ENCODE peak calls at places on chromosomes 2 and 18, in four cellular contexts. O is IMR-90, X is A673, U is right atrium auricular region. N is an unnamed sample. For H3K4me1 and H3K27me3, the result is how much of the 10 kb centered on the place peaks cover.

GRCh38 chr2:49978341-49978740 is 824.0 kb upstream of the FSHR start:
- DNase-seq in O (no peak), X (no peak), U (no peak), N (no peak)

GRCh38 chr18:4096501-4096900 is 358.6 kb downstream of the DLGAP1 start:
- DNase-seq in O (peak), X (no peak), U (no peak), N (no peak)

GRCh38 chr2:22957441-22957840 is 427.5 kb upstream of the KLHL29 start:
- DNase-seq in O (no peak), X (no peak), U (no peak), N (no peak)

GRCh38 chr2:94992360-94992759 is 33.1 kb upstream of the MAL start:
- DNase-seq in O (no peak), X (no peak), U (no peak), N (no peak)

GRCh38 chr2:140454717-140455116 is 1674.5 kb upstream of the NXPH2 start:
- DNase-seq in O (peak), X (peak), U (no peak), N (no peak)

GRCh38 chr2:153110477-153110876 is 368.1 kb downstream of the RPRM start:
- DNase-seq in O (no peak), X (no peak), U (no peak), N (no peak)

GRCh38 chr18:58545338-58546096 is 83.4 kb downstream of the ALPK2 start:
- DNase-seq in O (no peak), X (no peak), U (no peak), N (no peak)

GRCh38 chr2:236526459-236527197 is 43.0 kb upstream of the ACKR3 start:
- DNase-seq in O (no peak), X (no peak), U (no peak), N (no peak)

GRCh38 chr18:73119574-73119973 is 251.8 kb upstream of the NETO1 start:
- DNase-seq in O (no peak), X (peak), U (no peak), N (no peak)

GRCh38 chr2:197306691-197307030 is 3.9 kb downstream of the ANKRD44 start:
- DNase-seq in O (no peak), X (no peak), U (no peak), N (peak)

GRCh38 chr2:235564884-235565530 is 71.2 kb downstream of the AGAP1 start:
- DNase-seq in O (no peak), X (no peak), U (no peak), N (no peak)

GRCh38 chr2:9767656-9768281 is 75.5 kb upstream of the TAF1B start:
- DNase-seq in O (no peak), X (no peak), U (no peak), N (no peak)

GRCh38 chr2:98020992-98021713 is 25.4 kb upstream of the TMEM131 start:
- DNase-seq in O (no peak), X (peak), U (peak), N (no peak)

GRCh38 chr2:58709274-58709673 is 468.1 kb upstream of the FANCL start:
- DNase-seq in O (no peak), X (no peak), U (no peak), N (no peak)

GRCh38 chr2:38690499-38691420 is 24.8 kb downstream of the GALM start:
- DNase-seq in O (peak), X (no peak), U (no peak), N (no peak)

GRCh38 chr2:38692636-38693318 is 26.9 kb downstream of the GALM start:
- DNase-seq in O (no peak), X (no peak), U (no peak), N (no peak)

GRCh38 chr2:38697116-38697840 is 31.4 kb downstream of the GALM start:
- DNase-seq in O (no peak), X (no peak), U (no peak), N (no peak)

GRCh38 chr2:38691994-38692393 is 26.1 kb downstream of the GALM start:
- DNase-seq in O (no peak), X (no peak), U (no peak), N (no peak)
- H3K4me1 ChIP-seq in O (under half), X (under half), U (under half), N (under half)

DNA sequence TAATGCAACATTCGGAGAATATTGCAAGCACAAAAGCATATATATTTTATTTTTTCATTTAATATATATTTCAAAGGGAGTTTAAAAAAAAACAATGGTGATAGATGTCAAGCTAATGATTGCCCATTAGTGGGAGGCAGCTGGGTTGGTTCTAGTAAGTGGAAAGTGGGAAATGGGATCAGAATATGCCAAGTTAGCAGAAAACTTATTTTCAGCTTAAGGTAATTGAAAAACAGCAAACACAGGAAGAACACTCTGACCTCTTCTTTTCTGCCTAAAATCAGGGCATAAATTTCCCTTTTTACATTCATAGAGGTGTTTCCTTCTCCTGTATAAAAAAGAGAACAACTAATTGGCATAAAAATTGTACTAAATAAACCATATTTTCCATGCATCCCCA is 535.3 kb upstream of the SYT4 start:
- DNase-seq in O (no peak), X (no peak), U (no peak), N (no peak)
- H3K27me3 ChIP-seq in O (under half), X (under half), U (under half), N (under half)

DNA sequence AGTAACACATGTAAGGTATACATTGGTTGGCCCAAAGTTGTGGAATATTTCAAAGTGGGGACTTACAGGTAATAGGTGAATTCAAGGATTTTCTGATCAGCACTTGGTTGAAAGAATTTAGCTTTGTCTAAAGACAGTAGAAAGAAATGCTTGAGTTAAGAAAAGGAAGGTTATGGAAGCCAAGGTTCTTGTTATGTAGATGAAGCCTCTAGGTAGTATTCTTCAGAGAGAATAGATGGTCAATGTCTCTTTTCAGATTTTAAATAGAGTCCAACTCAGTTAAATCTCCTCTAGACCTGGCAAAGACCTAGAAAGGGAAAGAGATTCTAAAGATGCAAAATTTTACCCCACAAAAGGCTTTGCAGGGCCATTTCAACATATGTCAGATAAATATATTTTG is 157.4 kb downstream of the ANKRD30B start:
- DNase-seq in O (no peak), X (no peak), U (no peak), N (no peak)
- TF ChIP-seq CTCF in O (no peak), X (no peak), U (no peak), N (no peak)

DNA sequence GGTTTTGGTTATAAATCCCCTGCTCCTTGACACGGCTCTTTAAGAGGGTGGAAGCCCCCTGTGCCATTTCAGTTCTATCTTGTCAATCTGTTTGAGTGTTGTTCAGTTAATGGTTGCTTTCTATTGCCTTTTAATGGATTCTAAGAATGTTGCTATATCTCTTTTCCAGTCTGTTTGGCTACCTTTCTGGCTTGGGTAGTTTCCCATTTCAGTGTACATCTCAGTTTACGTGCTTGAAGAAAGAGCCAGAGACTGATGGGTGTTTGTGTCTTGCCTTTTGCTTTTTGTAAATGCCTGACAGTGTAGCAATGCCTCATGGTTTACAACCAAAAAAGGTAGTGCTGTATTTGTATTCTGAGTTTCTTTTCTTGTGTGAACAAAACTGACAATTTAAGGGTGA is 45.3 kb downstream of the SPATS2L start:
- DNase-seq in O (peak), X (no peak), U (no peak), N (no peak)
- H3K4me1 ChIP-seq in O (under half), X (under half), U (under half), N (half or more)

GRCh38 chr2:88540346-88540745 is 86.9 kb downstream of the EIF2AK3 start:
- DNase-seq in O (peak), X (no peak), U (no peak), N (no peak)
- H3K27me3 ChIP-seq in O (under half), X (under half), U (under half), N (under half)

GRCh38 chr18:659597-659996 is 2.1 kb downstream of the TYMS start:
- DNase-seq in O (no peak), X (no peak), U (no peak), N (no peak)

GRCh38 chr18:657311-657997 is at the start of gene TYMS:
- DNase-seq in O (peak), X (peak), U (no peak), N (no peak)

GRCh38 chr18:662197-662596 is 4.7 kb downstream of the TYMS start:
- DNase-seq in O (no peak), X (no peak), U (no peak), N (no peak)

GRCh38 chr18:657998-658946 is 819 bp downstream of the TYMS start:
- DNase-seq in O (peak), X (peak), U (peak), N (peak)

GRCh38 chr18:658947-659533 is 1.6 kb downstream of the TYMS start:
- DNase-seq in O (no peak), X (no peak), U (no peak), N (no peak)
- TF ChIP-seq CTCF in O (no peak), X (no peak), U (no peak), N (no peak)

DNA sequence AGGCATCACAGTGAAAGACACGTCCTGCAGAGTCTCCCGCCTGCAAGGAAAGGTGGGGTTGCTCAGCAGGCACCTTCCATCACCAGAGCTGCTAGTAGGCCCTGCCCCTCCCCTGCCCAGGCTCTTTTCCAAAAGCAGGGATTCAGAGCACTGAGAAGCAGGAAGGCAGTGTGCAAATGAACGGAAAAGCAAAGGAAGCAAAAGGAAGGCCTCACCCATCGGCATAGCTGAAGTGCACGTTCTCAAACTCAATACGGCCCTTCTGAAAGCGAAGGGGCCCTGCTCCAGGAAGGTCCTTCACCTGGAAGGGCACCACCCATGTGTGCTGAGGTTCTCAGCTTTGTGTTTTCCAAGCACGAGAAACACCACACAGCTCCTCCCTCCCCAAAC is 5.7 kb downstream of the ABCB6 start:
- DNase-seq in O (no peak), X (no peak), U (no peak), N (no peak)
- H3K4me1 ChIP-seq in O (under half), X (under half), U (under half), N (under half)

GRCh38 chr2:232489516-232490220 is 2.0 kb upstream of the ECEL1 start:
- DNase-seq in O (no peak), X (no peak), U (no peak), N (peak)
- H3K27me3 ChIP-seq in O (half or more), X (under half), U (under half), N (under half)

N was measured in sigmoid colon.